ENCODE peak calls at places on chromosome 16, in nine cellular contexts. S is IMR-90, J is lower lobe of right lung, E is T-helper 1 cell, X is lower leg skin, Q is H9, P is NCI-H1105, Y is stomach, V is Caki2. N is an unnamed sample.

GRCh38 chr16:22139008-22139407 is 23.3 kb upstream of the SDR42E2 start:
- DNase-seq in S (no peak), J (peak), E (no peak), X (no peak), Q (no peak), P (no peak), Y (no peak), V (no peak), N (no peak)

GRCh38 chr16:46739934-46740333 is 8.2 kb downstream of the MYLK3 start:
- DNase-seq in S (no peak), J (no peak), E (no peak), X (no peak), Q (no peak), P (no peak), Y (no peak), V (no peak), N (no peak)

GRCh38 chr16:50505714-50506542 is 42.3 kb upstream of the NKD1 start:
- DNase-seq in S (no peak), J (no peak), E (no peak), X (no peak), Q (peak), P (no peak), Y (no peak), V (no peak), N (no peak)

GRCh38 chr16:89581045-89581695 is 5.6 kb downstream of the CPNE7 start:
- DNase-seq in S (peak), J (no peak), E (no peak), X (no peak), Q (no peak), P (no peak), Y (no peak), V (peak), N (no peak)

GRCh38 chr16:86664518-86665318 is 86.4 kb downstream of the FOXL1 start:
- DNase-seq in S (peak), J (no peak), E (peak), X (no peak), Q (no peak), P (no peak), Y (peak), V (peak), N (no peak)

GRCh38 chr16:28977703-28978641 is 3.4 kb downstream of the SPNS1 start:
- DNase-seq in S (no peak), J (peak), E (no peak), X (no peak), Q (peak), P (peak), Y (no peak), V (no peak), N (no peak)

GRCh38 chr16:19008245-19008644 is 24.5 kb downstream of the TMC7 start:
- DNase-seq in S (peak), J (no peak), E (no peak), X (no peak), Q (no peak), P (no peak), Y (no peak), V (peak), N (no peak)

GRCh38 chr16:58054289-58054688 is 28.7 kb downstream of the MMP15 start:
- DNase-seq in S (no peak), J (no peak), E (peak), X (no peak), Q (no peak), P (no peak), Y (no peak), V (no peak), N (no peak)

GRCh38 chr16:69593756-69594155 is 28.0 kb downstream of the NFAT5 start:
- DNase-seq in S (no peak), J (no peak), E (no peak), X (no peak), Q (no peak), P (no peak), Y (no peak), V (no peak), N (no peak)

GRCh38 chr16:29808219-29808900 is 2.0 kb downstream of the MAZ start:
- DNase-seq in S (no peak), J (no peak), E (peak), X (no peak), Q (no peak), P (no peak), Y (no peak), V (no peak), N (no peak)

N was measured in NCI-H446.